ENCODE peak calls at places on chromosomes 11 and 22, in six cellular contexts. U, A, L, B, D and Y are unnamed samples.

GRCh38 chr22:30785527-30785926 is 90.9 kb downstream of the OSBP2 start:
- DNase-seq in U (no peak), A (no peak), L (no peak), B (no peak), D (no peak), Y (no peak)

GRCh38 chr11:3947084-3947483 is 91.6 kb downstream of the STIM1 start:
- DNase-seq in U (no peak), A (peak; percentile 47), L (no peak), B (no peak), D (no peak), Y (no peak)

GRCh38 chr22:45861259-45861658 is 115.7 kb downstream of the WNT7B start:
- DNase-seq in U (no peak), A (no peak), L (no peak), B (no peak), D (no peak), Y (no peak)

GRCh38 chr11:19519912-19520641 is 192.6 kb upstream of the NAV2 start:
- DNase-seq in U (no peak), A (no peak), L (no peak), B (no peak), D (no peak), Y (no peak)

GRCh38 chr22:46027219-46028068 is 50.5 kb upstream of the WNT7B start:
- DNase-seq in U (no peak), A (peak; percentile 54), L (no peak), B (peak; percentile 86), D (no peak), Y (no peak)

GRCh38 chr22:43706151-43706550 is 106.0 kb downstream of the EFCAB6 start:
- DNase-seq in U (no peak), A (no peak), L (peak; percentile 75), B (no peak), D (no peak), Y (no peak)

GRCh38 chr11:17979770-17980371 is 33.0 kb downstream of the SERGEF start:
- DNase-seq in U (peak; percentile 26), A (peak; percentile 60), L (peak; percentile 64), B (no peak), D (no peak), Y (peak; percentile 51)

GRCh38 chr22:46706060-46706459 is 32.0 kb downstream of the CERK start:
- DNase-seq in U (no peak), A (no peak), L (no peak), B (no peak), D (no peak), Y (no peak)

GRCh38 chr11:131246589-131247164 is 123.7 kb upstream of the NTM start:
- DNase-seq in U (peak; percentile 43), A (peak; percentile 13), L (peak; percentile 86), B (no peak), D (no peak), Y (peak; percentile 77)

GRCh38 chr11:67059671-67060070 is 3.0 kb downstream of the RHOD start:
- DNase-seq in U (no peak), A (no peak), L (no peak), B (no peak), D (no peak), Y (no peak)

GRCh38 chr22:50189184-50189848 is 3.6 kb downstream of the TRABD start:
- DNase-seq in U (no peak), A (no peak), L (no peak), B (peak; percentile 87), D (no peak), Y (no peak)

GRCh38 chr11:64529559-64530520 is 61.2 kb upstream of the SLC22A12 start:
- DNase-seq in U (no peak), A (no peak), L (no peak), B (peak; percentile 59), D (no peak), Y (no peak)

GRCh38 chr11:119340335-119341221 is at the start of gene C1QTNF5:
- DNase-seq in U (no peak), A (peak; percentile 90), L (peak; percentile 52), B (peak; percentile 85), D (no peak), Y (peak; percentile 72)

GRCh38 chr11:108966978-108967377 is 302.1 kb downstream of the DDX10 start:
- DNase-seq in U (no peak), A (no peak), L (no peak), B (no peak), D (no peak), Y (no peak)

GRCh38 chr11:15969281-15969680 is 387.1 kb downstream of the SOX6 start:
- DNase-seq in U (peak; percentile 82), A (peak; percentile 59), L (no peak), B (no peak), D (peak; percentile 27), Y (no peak)

GRCh38 chr11:68581439-68581838 is 102.9 kb upstream of the GAL start:
- DNase-seq in U (peak; percentile 86), A (no peak), L (no peak), B (no peak), D (no peak), Y (no peak)

GRCh38 chr22:37162221-37163095 is 12.7 kb upstream of the IL2RB start:
- DNase-seq in U (no peak), A (no peak), L (no peak), B (peak; percentile 82), D (no peak), Y (no peak)

GRCh38 chr22:49334976-49335375 is 492.7 kb downstream of the BRD1 start:
- DNase-seq in U (no peak), A (peak; percentile 4), L (no peak), B (no peak), D (no peak), Y (peak; percentile 38)

GRCh38 chr11:68904458-68904847 is 762 bp downstream of the IGHMBP2 start:
- DNase-seq in U (no peak), A (peak; percentile 64), L (no peak), B (no peak), D (no peak), Y (no peak)

GRCh38 chr22:26615149-26615548 is 2.7 kb downstream of the CRYBB1 start:
- DNase-seq in U (no peak), A (no peak), L (no peak), B (peak; percentile 23), D (no peak), Y (no peak)

GRCh38 chr11:45654741-45655283 is 10.6 kb downstream of the CHST1 start:
- DNase-seq in U (no peak), A (no peak), L (no peak), B (no peak), D (no peak), Y (no peak)

GRCh38 chr11:68828155-68828931 is 13.4 kb downstream of the CPT1A start:
- DNase-seq in U (no peak), A (no peak), L (no peak), B (peak; percentile 87), D (no peak), Y (no peak)

GRCh38 chr22:23097412-23098229 is 27.3 kb downstream of the GNAZ start:
- DNase-seq in U (no peak), A (no peak), L (no peak), B (no peak), D (no peak), Y (no peak)